ENCODE peak calls at places on chromosomes 1 and 21, in seven cellular contexts. C, E, S, T, Z, M and L are unnamed samples.

GRCh38 chr1:7922301-7922700 is 18.3 kb downstream of the TNFRSF9 start:
- DNase-seq in C (no peak), E (no peak), S (no peak), T (no peak), Z (peak), M (no peak), L (no peak)

GRCh38 chr1:163168053-163168452 is 34.7 kb downstream of the RGS5 start:
- DNase-seq in C (peak), E (no peak), S (no peak), T (no peak), Z (peak), M (no peak), L (no peak)

GRCh38 chr1:210792703-210793102 is 341.2 kb downstream of the KCNH1 start:
- DNase-seq in C (peak), E (no peak), S (no peak), T (no peak), Z (peak), M (no peak), L (no peak)

GRCh38 chr1:36366091-36366661 is 19.5 kb downstream of the STK40 start:
- DNase-seq in C (peak), E (peak), S (peak), T (no peak), Z (peak), M (peak), L (no peak)

GRCh38 chr1:175317309-175317708 is 124.7 kb upstream of the KIAA0040 start:
- DNase-seq in C (no peak), E (no peak), S (no peak), T (no peak), Z (no peak), M (no peak), L (peak)

GRCh38 chr21:42294273-42294880 is 20.8 kb downstream of the TFF3 start:
- DNase-seq in C (no peak), E (no peak), S (no peak), T (no peak), Z (no peak), M (no peak), L (no peak)

GRCh38 chr1:68378296-68379084 is 71.3 kb downstream of the RPE65 start:
- DNase-seq in C (peak), E (no peak), S (no peak), T (no peak), Z (peak), M (no peak), L (no peak)

GRCh38 chr1:211259596-211260126 is 495 bp downstream of the RCOR3 start:
- DNase-seq in C (peak), E (peak), S (peak), T (peak), Z (peak), M (peak), L (peak)

GRCh38 chr1:208807446-208808117 is 563.4 kb upstream of the PLXNA2 start:
- DNase-seq in C (no peak), E (no peak), S (no peak), T (no peak), Z (peak), M (no peak), L (no peak)

GRCh38 chr1:231930257-231930947 is 303.8 kb downstream of the DISC1 start:
- DNase-seq in C (no peak), E (no peak), S (no peak), T (no peak), Z (no peak), M (no peak), L (no peak)

GRCh38 chr1:117059334-117059677 is 820 bp upstream of the TTF2 start:
- DNase-seq in C (peak), E (peak), S (no peak), T (no peak), Z (no peak), M (peak), L (peak)

GRCh38 chr1:4071675-4072074 is 171.6 kb upstream of the C1orf174 start:
- DNase-seq in C (no peak), E (no peak), S (no peak), T (no peak), Z (no peak), M (no peak), L (no peak)

GRCh38 chr1:63772201-63772600 is 1.6 kb upstream of the ROR1 start:
- DNase-seq in C (no peak), E (no peak), S (no peak), T (no peak), Z (no peak), M (no peak), L (no peak)

GRCh38 chr1:111769517-111770146 is 13.9 kb downstream of the DDX20 start:
- DNase-seq in C (peak), E (peak), S (no peak), T (no peak), Z (peak), M (peak), L (peak)

GRCh38 chr1:227915564-227916553 is 31.9 kb downstream of the WNT9A start:
- DNase-seq in C (no peak), E (no peak), S (no peak), T (no peak), Z (no peak), M (no peak), L (no peak)

GRCh38 chr1:192506741-192507155 is 68.8 kb upstream of the RGS1 start:
- DNase-seq in C (peak), E (no peak), S (no peak), T (peak), Z (peak), M (no peak), L (peak)

GRCh38 chr1:197859024-197859423 is 43.4 kb upstream of the C1orf53 start:
- DNase-seq in C (no peak), E (no peak), S (no peak), T (no peak), Z (no peak), M (no peak), L (no peak)

GRCh38 chr1:240402318-240402717 is 209.6 kb downstream of the GREM2 start:
- DNase-seq in C (no peak), E (no peak), S (no peak), T (no peak), Z (no peak), M (no peak), L (no peak)

GRCh38 chr21:46159841-46160562 is 4.6 kb upstream of the FTCD start:
- DNase-seq in C (peak), E (no peak), S (no peak), T (no peak), Z (no peak), M (no peak), L (no peak)

GRCh38 chr1:245370175-245370825 is 215.5 kb downstream of the KIF26B start:
- DNase-seq in C (no peak), E (no peak), S (no peak), T (no peak), Z (no peak), M (no peak), L (no peak)

GRCh38 chr1:77313491-77313890 is 31.7 kb downstream of the AK5 start:
- DNase-seq in C (peak), E (no peak), S (peak), T (peak), Z (no peak), M (no peak), L (peak)

GRCh38 chr21:26546698-26547097 is 26.4 kb downstream of the CYYR1 start:
- DNase-seq in C (no peak), E (no peak), S (peak), T (no peak), Z (no peak), M (no peak), L (no peak)

GRCh38 chr1:186420923-186421322 is 40.0 kb downstream of the PDC start:
- DNase-seq in C (no peak), E (no peak), S (no peak), T (peak), Z (no peak), M (no peak), L (no peak)

GRCh38 chr21:33036430-33037162 is 10.9 kb downstream of the OLIG2 start:
- DNase-seq in C (no peak), E (no peak), S (no peak), T (no peak), Z (peak), M (no peak), L (no peak)

GRCh38 chr1:103106426-103107321 is 1.6 kb downstream of the COL11A1 start:
- DNase-seq in C (peak), E (no peak), S (peak), T (no peak), Z (peak), M (no peak), L (peak)